ENCODE peak calls at places on chromosome 5, in four cellular contexts. M is uterus, Y is GM12865, L is lower lobe of right lung. J is an unnamed sample.

GRCh38 chr5:31478901-31479300 is 53.0 kb downstream of the DROSHA start:
- DNase-seq in L (no peak), Y (no peak), M (no peak), J (no peak)

GRCh38 chr5:80988419-80988925 is 28.3 kb downstream of the RASGRF2 start:
- DNase-seq in L (no peak), Y (no peak), M (no peak), J (no peak)

GRCh38 chr5:122547669-122548068 is 227.2 kb upstream of the SNX2 start:
- DNase-seq in Y (no peak), M (no peak), L (no peak), J (no peak)

GRCh38 chr5:82987188-82987587 is 90.0 kb downstream of the TMEM167A start:
- DNase-seq in M (no peak), L (no peak), Y (no peak), J (no peak)

GRCh38 chr5:137395011-137395755 is 103.9 kb downstream of the SPOCK1 start:
- DNase-seq in M (no peak), L (no peak), Y (no peak), J (no peak)

GRCh38 chr5:57442080-57442839 is 40.4 kb downstream of the ACTBL2 start:
- DNase-seq in M (no peak), L (no peak), Y (peak; percentile 29), J (no peak)

GRCh38 chr5:157721159-157721558 is 10.1 kb upstream of the THG1L start:
- DNase-seq in L (no peak), M (no peak), Y (no peak), J (no peak)

GRCh38 chr5:1800470-1801060 is 642 bp upstream of the NDUFS6 start:
- DNase-seq in L (no peak), Y (peak; percentile 42), M (no peak), J (no peak)

GRCh38 chr5:150590979-150591411 is 49.5 kb upstream of the SYNPO start:
- DNase-seq in Y (no peak), L (no peak), M (peak; percentile 49), J (no peak)

GRCh38 chr5:150587016-150587415 is 53.4 kb upstream of the SYNPO start:
- DNase-seq in M (no peak), L (no peak), Y (no peak), J (no peak)

GRCh38 chr5:150587830-150588494 is 52.5 kb upstream of the SYNPO start:
- DNase-seq in M (peak; percentile 15), L (no peak), Y (no peak), J (no peak)

GRCh38 chr5:150588495-150588890 is 52.0 kb upstream of the SYNPO start:
- DNase-seq in L (no peak), M (no peak), Y (no peak), J (peak; percentile 2)

DNA sequence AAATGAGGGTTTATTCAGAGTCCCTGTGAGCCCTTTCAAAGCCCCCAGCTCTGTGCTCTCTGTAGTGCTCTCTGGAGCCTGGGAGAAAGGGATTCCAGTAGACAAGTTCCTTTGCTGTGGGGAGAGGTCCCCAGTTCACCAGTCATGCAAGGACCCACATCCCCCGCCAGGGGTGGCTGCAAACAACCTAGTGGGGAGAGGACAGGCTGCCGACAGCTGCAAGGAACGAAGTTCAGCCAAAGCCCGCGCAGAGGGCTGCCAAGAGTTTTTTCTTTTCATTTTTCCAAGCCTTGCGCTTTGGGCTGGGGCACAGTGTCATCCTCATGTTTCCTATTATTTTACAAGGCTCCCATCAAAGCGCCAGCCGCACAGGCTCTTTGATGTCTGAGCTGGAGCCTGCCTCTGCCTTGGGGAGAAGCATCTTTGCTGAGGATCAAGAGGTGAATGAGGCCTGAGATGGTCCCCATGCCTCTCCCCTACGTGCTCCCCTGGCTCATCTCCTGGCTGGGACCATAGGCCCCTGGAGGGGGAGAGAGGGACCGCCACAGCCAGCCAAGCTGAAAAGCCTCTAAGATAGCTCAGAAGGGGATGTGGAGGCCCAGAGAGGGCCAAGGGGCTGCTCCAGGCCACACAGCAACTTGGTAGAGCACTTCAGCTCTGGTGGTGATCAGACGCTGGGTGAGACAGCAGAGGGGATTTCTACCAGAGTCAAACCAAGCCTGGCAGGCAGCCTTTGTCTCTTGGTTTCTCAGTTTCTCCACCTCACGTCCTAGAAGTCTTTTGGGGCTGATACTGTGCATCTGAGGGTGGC is 50.5 kb upstream of the SYNPO start:
- DNase-seq in Y (peak; percentile 74), L (no peak), M (peak; percentile 85), J (no peak)
- TF ChIP-seq CTCF in Y (no peak), L (peak; percentile 60), M (peak; percentile 89), J (peak; percentile 34)

GRCh38 chr5:61933787-61934626 is 372.0 kb upstream of the KIF2A start:
- DNase-seq in M (no peak), Y (peak; percentile 64), L (no peak), J (peak; percentile 60)
- H3K4me3 ChIP-seq in M (no peak overlapping the region), Y (no peak overlapping the region), L (no peak overlapping the region), J (peak overlapping the region; percentile 14)

GRCh38 chr5:53425598-53426516 is 54.6 kb upstream of the FST start:
- DNase-seq in M (no peak), L (no peak), Y (peak; percentile 51), J (no peak)
- TF ChIP-seq CTCF in M (no peak), L (no peak), Y (peak; percentile 31), J (peak; percentile 41)

DNA sequence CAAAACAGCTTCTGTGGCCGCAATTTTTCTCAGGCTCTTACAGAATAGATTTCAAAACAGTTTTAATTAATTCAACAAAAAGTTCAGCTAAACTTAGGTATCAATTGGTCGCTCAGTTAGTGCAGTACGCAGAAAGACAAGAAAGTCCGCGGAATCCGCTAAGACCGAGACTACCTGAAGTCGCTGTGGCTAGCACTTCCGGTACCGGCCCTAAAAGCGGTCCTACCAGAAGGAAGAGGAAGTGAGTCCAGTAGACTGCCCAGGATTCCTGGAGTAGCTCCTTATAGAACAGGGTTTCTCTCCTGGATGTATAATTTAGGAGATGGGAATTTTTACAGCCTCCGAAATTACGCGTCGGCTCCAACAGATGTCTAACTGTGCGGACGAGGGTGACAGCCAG is 16.6 kb upstream of the PCDHB2 start:
- DNase-seq in M (no peak), Y (no peak), L (no peak), J (no peak)
- H3K4me3 ChIP-seq in M (no peak overlapping the region), Y (no peak overlapping the region), L (no peak overlapping the region), J (peak overlapping the region; percentile 38)

DNA sequence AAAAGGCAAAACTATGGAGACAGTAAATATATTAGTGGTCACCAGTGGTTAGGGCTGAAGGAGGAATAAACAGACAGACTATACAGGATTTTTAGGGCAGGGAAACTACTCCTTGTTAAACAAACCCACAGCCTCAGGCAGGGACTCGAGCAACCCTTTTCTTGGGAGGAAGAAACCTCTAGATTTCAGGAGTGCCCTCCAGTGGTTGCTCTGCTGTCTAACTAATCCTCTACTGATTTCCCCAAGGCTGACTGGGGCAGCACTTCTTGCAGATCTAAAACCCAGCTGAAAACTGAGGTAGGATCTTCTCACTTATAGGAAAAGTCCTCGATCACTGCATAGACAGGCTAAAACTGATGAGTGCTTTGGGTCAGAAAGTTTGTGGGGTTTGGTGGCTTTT is 176.8 kb downstream of the ISOC1 start:
- DNase-seq in Y (peak; percentile 21), L (no peak), M (no peak), J (no peak)
- TF ChIP-seq CTCF in Y (peak; percentile 12), L (no peak), M (no peak), J (no peak)